ENCODE peak calls at places on chromosome 20, in nine cellular contexts. One of them, this sample, is unnamed.

GRCh38 chr20:18506744-18507143 is 996 bp upstream of the SEC23B start:
- DNase-seq in GM12891: no peak
- DNase-seq in endothelial cell of umbilical vein: no peak
- DNase-seq in sigmoid colon: no peak
- DNase-seq in SK-N-MC: no peak
- DNase-seq in HL-60: peak; percentile 38
- DNase-seq in HepG2: no peak
- DNase-seq in SK-N-SH: no peak
- DNase-seq in esophagus muscularis mucosa: no peak
- DNase-seq in this sample: no peak

GRCh38 chr20:46293084-46293483 is 15.2 kb downstream of the CDH22 start:
- DNase-seq in GM12891: no peak
- DNase-seq in HepG2: peak; percentile 51
- DNase-seq in endothelial cell of umbilical vein: peak; percentile 20
- DNase-seq in HL-60: no peak
- DNase-seq in SK-N-SH: no peak
- DNase-seq in esophagus muscularis mucosa: no peak
- DNase-seq in SK-N-MC: no peak
- DNase-seq in sigmoid colon: no peak
- DNase-seq in this sample: no peak

GRCh38 chr20:48384147-48384818 is 443.5 kb downstream of the PREX1 start:
- DNase-seq in SK-N-SH: peak; percentile 77
- DNase-seq in sigmoid colon: no peak
- DNase-seq in SK-N-MC: no peak
- DNase-seq in esophagus muscularis mucosa: no peak
- DNase-seq in endothelial cell of umbilical vein: no peak
- DNase-seq in HL-60: no peak
- DNase-seq in GM12891: no peak
- DNase-seq in HepG2: no peak
- DNase-seq in this sample: no peak

GRCh38 chr20:40777653-40778052 is 88.6 kb upstream of the MAFB start:
- DNase-seq in GM12891: no peak
- DNase-seq in HL-60: no peak
- DNase-seq in sigmoid colon: no peak
- DNase-seq in esophagus muscularis mucosa: no peak
- DNase-seq in SK-N-MC: no peak
- DNase-seq in endothelial cell of umbilical vein: no peak
- DNase-seq in HepG2: no peak
- DNase-seq in SK-N-SH: no peak
- DNase-seq in this sample: no peak

GRCh38 chr20:1894951-1895673 is at the start of gene SIRPA:
- DNase-seq in esophagus muscularis mucosa: peak; percentile 93
- DNase-seq in HL-60: no peak
- DNase-seq in GM12891: peak; percentile 62
- DNase-seq in SK-N-SH: peak; percentile 91
- DNase-seq in HepG2: no peak
- DNase-seq in endothelial cell of umbilical vein: peak; percentile 66
- DNase-seq in SK-N-MC: no peak
- DNase-seq in sigmoid colon: peak; percentile 88
- DNase-seq in this sample: no peak

GRCh38 chr20:49910340-49910706 is 5.0 kb downstream of the SPATA2 start:
- DNase-seq in HL-60: no peak
- DNase-seq in HepG2: no peak
- DNase-seq in SK-N-MC: no peak
- DNase-seq in GM12891: no peak
- DNase-seq in sigmoid colon: no peak
- DNase-seq in esophagus muscularis mucosa: no peak
- DNase-seq in endothelial cell of umbilical vein: no peak
- DNase-seq in SK-N-SH: no peak
- DNase-seq in this sample: no peak

GRCh38 chr20:43949741-43950618 is 35.3 kb downstream of the TOX2 start:
- DNase-seq in HL-60: peak; percentile 76
- DNase-seq in HepG2: no peak
- DNase-seq in SK-N-MC: no peak
- DNase-seq in sigmoid colon: no peak
- DNase-seq in GM12891: peak; percentile 60
- DNase-seq in SK-N-SH: peak; percentile 70
- DNase-seq in esophagus muscularis mucosa: no peak
- DNase-seq in endothelial cell of umbilical vein: no peak
- DNase-seq in this sample: no peak

GRCh38 chr20:15061955-15062354 is 724.5 kb upstream of the FLRT3 start:
- DNase-seq in endothelial cell of umbilical vein: no peak
- DNase-seq in SK-N-SH: no peak
- DNase-seq in HepG2: peak; percentile 97
- DNase-seq in HL-60: no peak
- DNase-seq in sigmoid colon: no peak
- DNase-seq in GM12891: no peak
- DNase-seq in SK-N-MC: no peak
- DNase-seq in esophagus muscularis mucosa: no peak
- DNase-seq in this sample: peak; percentile 31

GRCh38 chr20:39067526-39068216 is 105.5 kb downstream of the DHX35 start:
- DNase-seq in esophagus muscularis mucosa: no peak
- DNase-seq in SK-N-SH: no peak
- DNase-seq in SK-N-MC: no peak
- DNase-seq in GM12891: no peak
- DNase-seq in HepG2: no peak
- DNase-seq in sigmoid colon: no peak
- DNase-seq in HL-60: no peak
- DNase-seq in endothelial cell of umbilical vein: no peak
- DNase-seq in this sample: no peak

GRCh38 chr20:46767127-46767761 is 57.8 kb downstream of the SLC2A10 start:
- DNase-seq in HepG2: peak; percentile 63
- DNase-seq in SK-N-MC: no peak
- DNase-seq in endothelial cell of umbilical vein: peak; percentile 25
- DNase-seq in esophagus muscularis mucosa: no peak
- DNase-seq in HL-60: no peak
- DNase-seq in sigmoid colon: no peak
- DNase-seq in GM12891: no peak
- DNase-seq in SK-N-SH: peak; percentile 43
- DNase-seq in this sample: no peak

GRCh38 chr20:10513931-10514575 is 78.9 kb downstream of the SLX4IP start:
- DNase-seq in GM12891: no peak
- DNase-seq in esophagus muscularis mucosa: no peak
- DNase-seq in sigmoid colon: no peak
- DNase-seq in HL-60: no peak
- DNase-seq in SK-N-MC: no peak
- DNase-seq in endothelial cell of umbilical vein: peak; percentile 63
- DNase-seq in HepG2: no peak
- DNase-seq in SK-N-SH: no peak
- DNase-seq in this sample: no peak

GRCh38 chr20:49833483-49833882 is 20.9 kb downstream of the SLC9A8 start:
- DNase-seq in HL-60: no peak
- DNase-seq in GM12891: peak; percentile 26
- DNase-seq in SK-N-SH: no peak
- DNase-seq in sigmoid colon: no peak
- DNase-seq in SK-N-MC: no peak
- DNase-seq in endothelial cell of umbilical vein: no peak
- DNase-seq in HepG2: no peak
- DNase-seq in esophagus muscularis mucosa: no peak
- DNase-seq in this sample: no peak

GRCh38 chr20:56607061-56607704 is 21.9 kb upstream of the TFAP2C start:
- DNase-seq in SK-N-MC: no peak
- DNase-seq in SK-N-SH: no peak
- DNase-seq in esophagus muscularis mucosa: no peak
- DNase-seq in endothelial cell of umbilical vein: no peak
- DNase-seq in GM12891: no peak
- DNase-seq in HL-60: no peak
- DNase-seq in HepG2: no peak
- DNase-seq in sigmoid colon: no peak
- DNase-seq in this sample: no peak

GRCh38 chr20:47150403-47151152 is 205.9 kb downstream of the ZMYND8 start:
- DNase-seq in SK-N-MC: peak; percentile 14
- DNase-seq in endothelial cell of umbilical vein: peak; percentile 64
- DNase-seq in GM12891: peak; percentile 31
- DNase-seq in HepG2: peak; percentile 86
- DNase-seq in sigmoid colon: peak; percentile 59
- DNase-seq in esophagus muscularis mucosa: no peak
- DNase-seq in SK-N-SH: peak; percentile 82
- DNase-seq in HL-60: peak; percentile 14
- DNase-seq in this sample: no peak

GRCh38 chr20:60224914-60225313 is 266.7 kb downstream of the CDH26 start:
- DNase-seq in HepG2: peak; percentile 38
- DNase-seq in GM12891: no peak
- DNase-seq in endothelial cell of umbilical vein: no peak
- DNase-seq in esophagus muscularis mucosa: no peak
- DNase-seq in SK-N-SH: peak; percentile 52
- DNase-seq in sigmoid colon: no peak
- DNase-seq in HL-60: no peak
- DNase-seq in SK-N-MC: no peak
- DNase-seq in this sample: no peak

GRCh38 chr20:32678948-32679347 is 5.2 kb upstream of the C20orf203 start:
- DNase-seq in SK-N-SH: no peak
- DNase-seq in sigmoid colon: no peak
- DNase-seq in HepG2: no peak
- DNase-seq in HL-60: no peak
- DNase-seq in GM12891: no peak
- DNase-seq in endothelial cell of umbilical vein: no peak
- DNase-seq in esophagus muscularis mucosa: no peak
- DNase-seq in SK-N-MC: no peak
- DNase-seq in this sample: peak; percentile 55

GRCh38 chr20:16265334-16265733 is 307.9 kb downstream of the KIF16B start:
- DNase-seq in SK-N-MC: no peak
- DNase-seq in HepG2: no peak
- DNase-seq in esophagus muscularis mucosa: no peak
- DNase-seq in SK-N-SH: no peak
- DNase-seq in sigmoid colon: no peak
- DNase-seq in HL-60: no peak
- DNase-seq in GM12891: no peak
- DNase-seq in endothelial cell of umbilical vein: no peak
- DNase-seq in this sample: no peak

GRCh38 chr20:58014628-58015315 is 213.7 kb downstream of the ANKRD60 start:
- DNase-seq in HL-60: no peak
- DNase-seq in HepG2: no peak
- DNase-seq in endothelial cell of umbilical vein: no peak
- DNase-seq in esophagus muscularis mucosa: no peak
- DNase-seq in sigmoid colon: no peak
- DNase-seq in SK-N-MC: no peak
- DNase-seq in SK-N-SH: no peak
- DNase-seq in GM12891: no peak
- DNase-seq in this sample: no peak

GRCh38 chr20:61299088-61299487 is 47.0 kb downstream of the CDH4 start:
- DNase-seq in esophagus muscularis mucosa: no peak
- DNase-seq in SK-N-SH: no peak
- DNase-seq in HepG2: no peak
- DNase-seq in HL-60: no peak
- DNase-seq in endothelial cell of umbilical vein: no peak
- DNase-seq in GM12891: no peak
- DNase-seq in sigmoid colon: no peak
- DNase-seq in SK-N-MC: no peak
- DNase-seq in this sample: no peak
- TF ChIP-seq POLR2AphosphoS5 in esophagus muscularis mucosa: no peak
- TF ChIP-seq POLR2AphosphoS5 in SK-N-SH: no peak
- TF ChIP-seq POLR2AphosphoS5 in HepG2: no peak
- TF ChIP-seq POLR2AphosphoS5 in HL-60: no peak
- TF ChIP-seq POLR2AphosphoS5 in endothelial cell of umbilical vein: no peak
- TF ChIP-seq POLR2AphosphoS5 in GM12891: no peak
- TF ChIP-seq POLR2AphosphoS5 in sigmoid colon: no peak
- TF ChIP-seq POLR2AphosphoS5 in SK-N-MC: no peak
- TF ChIP-seq POLR2AphosphoS5 in this sample: no peak

GRCh38 chr20:35741892-35742740 is at the start of gene RBM39:
- DNase-seq in sigmoid colon: peak; percentile 100
- DNase-seq in GM12891: peak; percentile 68
- DNase-seq in HL-60: peak; percentile 100
- DNase-seq in SK-N-MC: peak; percentile 100
- DNase-seq in esophagus muscularis mucosa: peak; percentile 100
- DNase-seq in HepG2: peak; percentile 100
- DNase-seq in endothelial cell of umbilical vein: peak; percentile 100
- DNase-seq in SK-N-SH: peak; percentile 90
- DNase-seq in this sample: peak; percentile 100
- TF ChIP-seq POLR2AphosphoS5 in sigmoid colon: peak; percentile 99
- TF ChIP-seq POLR2AphosphoS5 in GM12891: peak; percentile 95
- TF ChIP-seq POLR2AphosphoS5 in HL-60: peak; percentile 91
- TF ChIP-seq POLR2AphosphoS5 in SK-N-MC: peak; percentile 93
- TF ChIP-seq POLR2AphosphoS5 in esophagus muscularis mucosa: peak; percentile 99
- TF ChIP-seq POLR2AphosphoS5 in HepG2: peak; percentile 95
- TF ChIP-seq POLR2AphosphoS5 in endothelial cell of umbilical vein: peak; percentile 80
- TF ChIP-seq POLR2AphosphoS5 in SK-N-SH: peak; percentile 98
- TF ChIP-seq POLR2AphosphoS5 in this sample: peak; percentile 97

DNA sequence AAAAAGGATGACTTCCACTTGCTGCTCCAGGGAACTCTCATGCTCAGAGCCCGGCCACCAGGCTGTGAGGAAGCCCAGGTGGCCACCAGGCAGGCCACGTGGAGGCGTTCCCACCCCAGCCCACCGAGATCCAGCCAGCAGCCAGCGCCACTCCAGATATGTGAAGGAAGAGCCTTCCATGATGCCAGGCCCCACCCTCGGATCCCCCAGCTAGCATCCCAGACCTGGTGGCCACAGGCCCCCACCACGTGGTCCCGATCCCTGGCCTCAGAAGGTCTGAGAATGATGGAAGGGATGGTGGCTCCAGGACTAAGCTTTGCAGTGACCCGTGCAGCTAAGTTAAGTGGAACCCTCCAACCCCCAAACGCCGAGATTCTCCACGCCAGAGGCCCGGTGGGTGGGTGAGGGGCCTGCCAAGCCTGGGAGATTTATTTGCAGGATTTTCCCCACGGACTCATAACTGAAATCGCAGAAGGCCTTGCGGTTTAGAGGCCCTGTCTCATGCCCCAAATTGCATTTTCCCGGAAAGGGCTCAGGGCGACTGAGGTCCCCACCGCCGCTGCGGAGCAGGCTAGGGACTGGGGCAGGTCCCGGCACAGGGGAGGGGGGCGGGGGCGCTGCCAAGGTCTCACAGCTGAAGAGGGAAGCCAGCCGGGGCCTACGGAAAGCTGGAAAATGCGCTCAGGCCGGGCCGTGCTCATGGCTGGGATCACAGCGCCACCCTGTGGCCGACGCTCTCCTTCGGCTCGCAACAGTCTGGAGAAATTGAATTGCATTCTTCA is 31.1 kb upstream of the CST7 start:
- DNase-seq in HepG2: peak; percentile 53
- DNase-seq in endothelial cell of umbilical vein: peak; percentile 55
- DNase-seq in HL-60: peak; percentile 42
- DNase-seq in sigmoid colon: no peak
- DNase-seq in GM12891: peak; percentile 76
- DNase-seq in esophagus muscularis mucosa: no peak
- DNase-seq in SK-N-MC: peak; percentile 12
- DNase-seq in SK-N-SH: peak; percentile 85
- DNase-seq in this sample: peak; percentile 66
- TF ChIP-seq POLR2AphosphoS5 in HepG2: no peak
- TF ChIP-seq POLR2AphosphoS5 in endothelial cell of umbilical vein: no peak
- TF ChIP-seq POLR2AphosphoS5 in HL-60: no peak
- TF ChIP-seq POLR2AphosphoS5 in sigmoid colon: no peak
- TF ChIP-seq POLR2AphosphoS5 in GM12891: no peak
- TF ChIP-seq POLR2AphosphoS5 in esophagus muscularis mucosa: no peak
- TF ChIP-seq POLR2AphosphoS5 in SK-N-MC: no peak
- TF ChIP-seq POLR2AphosphoS5 in SK-N-SH: no peak
- TF ChIP-seq POLR2AphosphoS5 in this sample: no peak

DNA sequence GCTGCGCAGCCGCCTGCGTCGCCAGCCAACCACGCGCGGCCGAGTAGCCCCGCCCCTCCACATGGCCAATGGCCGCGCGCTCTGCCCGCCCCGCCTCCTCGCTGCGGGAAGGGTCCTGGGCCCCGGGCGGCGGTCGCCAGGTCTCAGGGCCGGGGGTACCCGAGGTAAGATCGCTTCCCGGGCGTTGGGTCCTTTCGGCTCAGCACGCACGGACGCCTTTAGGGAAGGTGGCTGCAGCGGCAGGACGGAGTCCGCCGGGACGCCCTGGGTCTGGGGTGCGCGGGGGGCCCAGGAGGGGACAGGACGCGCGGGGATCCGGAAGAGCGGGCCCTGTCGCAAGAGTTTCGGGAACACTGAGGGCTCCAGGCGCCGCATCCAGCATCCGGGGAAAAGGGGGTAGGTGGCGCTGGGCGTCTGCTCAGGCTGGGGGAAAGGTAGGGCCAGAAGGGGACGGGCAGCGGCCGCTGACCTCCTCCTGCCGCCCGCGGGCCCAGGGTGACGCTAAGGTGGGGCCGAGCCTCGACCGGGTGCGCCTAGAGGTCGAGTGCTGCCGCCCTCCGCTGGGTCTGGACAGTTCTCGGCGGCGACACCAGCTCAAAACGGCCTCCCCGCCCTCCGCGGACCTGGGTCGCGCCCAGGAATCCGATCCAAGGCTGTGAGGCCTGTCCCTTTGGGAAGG is at the start of gene MAVS:
- DNase-seq in GM12891: peak; percentile 96
- DNase-seq in HL-60: peak; percentile 86
- DNase-seq in HepG2: peak; percentile 90
- DNase-seq in esophagus muscularis mucosa: peak; percentile 95
- DNase-seq in SK-N-SH: peak; percentile 98
- DNase-seq in SK-N-MC: no peak
- DNase-seq in sigmoid colon: peak; percentile 94
- DNase-seq in endothelial cell of umbilical vein: peak; percentile 84
- DNase-seq in this sample: peak; percentile 88
- TF ChIP-seq POLR2AphosphoS5 in GM12891: peak; percentile 55
- TF ChIP-seq POLR2AphosphoS5 in HL-60: peak; percentile 64
- TF ChIP-seq POLR2AphosphoS5 in HepG2: peak; percentile 96
- TF ChIP-seq POLR2AphosphoS5 in esophagus muscularis mucosa: peak; percentile 91
- TF ChIP-seq POLR2AphosphoS5 in SK-N-SH: peak; percentile 78
- TF ChIP-seq POLR2AphosphoS5 in SK-N-MC: peak; percentile 95
- TF ChIP-seq POLR2AphosphoS5 in sigmoid colon: peak; percentile 72
- TF ChIP-seq POLR2AphosphoS5 in endothelial cell of umbilical vein: peak; percentile 80
- TF ChIP-seq POLR2AphosphoS5 in this sample: peak; percentile 86

This sample was measured in breast epithelium.